ENCODE peak calls at places on chromosomes 7 and 10, in ten cellular contexts. K is A549; M is T follicular helper cell; O is mesendoderm; H is ovary; X is activated T-cell treated with anti-CD3 and anti-CD28 coated beads, Interleukin-2, amount 50 U/mL, for 72 hours; A is heart left ventricle; N is activated gamma-delta T cell treated with anti-CD3 and anti-CD28 coated beads, Interleukin-2, amount 50 U/mL, for 16 hours; B is aorta; J is GM20000. I is an unnamed sample.

GRCh38 chr7:98165827-98166667 is 45.2 kb upstream of the BHLHA15 start:
- DNase-seq in J (peak), K (peak), O (peak), X (peak), A (peak), N (no peak), H (peak), B (peak), M (peak), I (peak)

GRCh38 chr7:140909476-140910161 is 15.1 kb downstream of the BRAF start:
- DNase-seq in M (no peak), K (no peak), B (no peak), N (no peak), J (no peak), A (no peak), O (no peak), X (no peak), H (no peak), I (no peak)

GRCh38 chr7:70545214-70545613 is 586.7 kb upstream of the GALNT17 start:
- DNase-seq in N (no peak), H (no peak), K (no peak), X (no peak), J (no peak), O (no peak), B (no peak), M (no peak), A (no peak), I (no peak)

GRCh38 chr10:24718031-24718855 is 5.4 kb downstream of the ARHGAP21 start:
- DNase-seq in O (no peak), K (peak), J (no peak), M (no peak), A (no peak), N (no peak), X (no peak), B (no peak), H (no peak), I (no peak)

GRCh38 chr10:16341637-16342036 is 95.2 kb upstream of the PTER start:
- DNase-seq in J (no peak), H (no peak), B (no peak), X (no peak), M (no peak), N (no peak), A (no peak), O (no peak), K (no peak), I (no peak)

GRCh38 chr7:23022831-23023230 is 8.9 kb upstream of the HYCC1 start:
- DNase-seq in J (no peak), K (no peak), X (no peak), M (no peak), O (no peak), A (no peak), B (no peak), H (no peak), N (no peak), I (no peak)

GRCh38 chr10:34319197-34319846 is 495.8 kb downstream of the PARD3 start:
- DNase-seq in A (no peak), X (no peak), M (no peak), K (peak), B (no peak), H (peak), J (no peak), N (no peak), O (peak), I (no peak)

GRCh38 chr10:100735345-100736143 is 9.8 kb upstream of the PAX2 start:
- DNase-seq in K (no peak), A (no peak), N (no peak), X (no peak), H (no peak), O (no peak), B (no peak), J (peak), M (no peak), I (no peak)

GRCh38 chr10:17120711-17121110 is 8.9 kb downstream of the CUBN start:
- DNase-seq in M (no peak), B (no peak), J (no peak), A (no peak), O (peak), X (no peak), K (no peak), N (no peak), H (no peak), I (no peak)

GRCh38 chr10:70584366-70584765 is 18.2 kb downstream of the PRF1 start:
- DNase-seq in X (no peak), A (no peak), K (no peak), O (no peak), J (no peak), N (no peak), H (no peak), M (no peak), B (no peak), I (no peak)

GRCh38 chr10:97771913-97772823 is at the start of gene SFRP5:
- DNase-seq in X (no peak), A (peak), J (no peak), M (no peak), N (no peak), K (no peak), B (no peak), O (no peak), H (no peak), I (no peak)

GRCh38 chr7:98955992-98956391 is 77.7 kb downstream of the TRRAP start:
- DNase-seq in A (no peak), B (no peak), K (no peak), M (no peak), X (no peak), N (no peak), O (no peak), H (no peak), J (no peak), I (no peak)

GRCh38 chr10:34721201-34721840 is 93.8 kb downstream of the PARD3 start:
- DNase-seq in H (no peak), N (no peak), J (no peak), K (no peak), O (no peak), X (no peak), B (no peak), M (no peak), A (no peak), I (no peak)

GRCh38 chr10:128310966-128311658 is 184.9 kb upstream of the MKI67 start:
- DNase-seq in J (no peak), B (no peak), K (no peak), M (no peak), X (no peak), N (no peak), H (no peak), O (peak), A (no peak), I (peak)

GRCh38 chr10:86957471-86958108 is at the start of gene MMRN2:
- DNase-seq in X (no peak), M (no peak), H (no peak), B (peak), A (peak), O (no peak), J (no peak), N (no peak), K (no peak), I (no peak)

GRCh38 chr10:52652431-52653220 is 120.0 kb downstream of the MBL2 start:
- DNase-seq in K (no peak), O (peak), J (no peak), N (no peak), X (no peak), H (no peak), M (no peak), B (no peak), A (no peak), I (no peak)

GRCh38 chr10:88583584-88583957 is 453 bp upstream of the RNLS start:
- DNase-seq in K (no peak), H (no peak), X (no peak), A (no peak), M (no peak), N (no peak), J (no peak), O (no peak), B (no peak), I (no peak)

GRCh38 chr10:75466886-75467285 is 35.5 kb downstream of the LRMDA start:
- DNase-seq in J (no peak), K (no peak), N (no peak), B (no peak), O (no peak), H (no peak), A (no peak), M (no peak), X (no peak), I (no peak)

GRCh38 chr10:121994429-121994881 is 5.5 kb downstream of the TACC2 start:
- DNase-seq in M (no peak), J (no peak), K (no peak), X (no peak), O (peak), N (no peak), H (no peak), B (peak), A (peak), I (peak)

GRCh38 chr7:5477723-5478531 is 54.3 kb upstream of the TNRC18 start:
- DNase-seq in H (no peak), X (no peak), J (peak), O (peak), A (no peak), B (peak), K (no peak), N (no peak), M (no peak), I (peak)

GRCh38 chr10:94423627-94424026 is 21.3 kb downstream of the TBC1D12 start:
- DNase-seq in H (no peak), O (no peak), X (no peak), A (no peak), K (no peak), B (no peak), M (no peak), N (no peak), J (no peak), I (no peak)

GRCh38 chr7:137850586-137850985 is 3.8 kb upstream of the DGKI start:
- DNase-seq in H (no peak), O (no peak), M (no peak), B (no peak), X (no peak), J (no peak), N (no peak), K (no peak), A (no peak), I (no peak)

GRCh38 chr7:85014936-85015335 is 171.9 kb downstream of the SEMA3D start:
- DNase-seq in H (no peak), J (no peak), K (peak), A (no peak), O (no peak), X (no peak), M (no peak), N (no peak), B (no peak), I (no peak)

GRCh38 chr10:117175215-117175900 is 21.9 kb upstream of the KCNK18 start:
- DNase-seq in N (no peak), A (no peak), J (peak), O (no peak), B (peak), M (no peak), K (peak), X (peak), H (no peak), I (peak)

GRCh38 chr10:8336629-8337331 is 282.3 kb downstream of the GATA3 start:
- DNase-seq in K (no peak), A (no peak), J (no peak), N (no peak), O (no peak), H (no peak), X (no peak), M (no peak), B (no peak), I (peak)

GRCh38 chr7:37552021-37552420 is 103.4 kb upstream of the ELMO1 start:
- DNase-seq in B (no peak), N (no peak), A (no peak), X (no peak), J (no peak), O (peak), M (no peak), K (no peak), H (no peak), I (no peak)

GRCh38 chr7:131557521-131558385 is 1.3 kb upstream of the PODXL start:
- DNase-seq in B (no peak), J (no peak), N (no peak), O (peak), X (no peak), K (no peak), A (peak), H (peak), M (no peak), I (peak)

GRCh38 chr10:49138361-49138891 is 4.6 kb upstream of the FAM170B start:
- DNase-seq in O (no peak), M (no peak), N (no peak), B (peak), K (no peak), J (no peak), A (no peak), H (no peak), X (no peak), I (no peak)

GRCh38 chr7:351681-352480 is 61.9 kb downstream of the FOXL3 start:
- DNase-seq in M (peak), K (no peak), B (no peak), O (no peak), J (no peak), H (no peak), N (no peak), A (no peak), X (peak), I (no peak)

GRCh38 chr10:110208614-110209398 is 1.4 kb downstream of the MXI1 start:
- DNase-seq in N (no peak), K (peak), O (no peak), A (no peak), M (no peak), H (peak), B (peak), J (peak), X (peak), I (peak)

GRCh38 chr10:74650613-74651012 is 175.8 kb upstream of the KAT6B start:
- DNase-seq in J (peak), H (no peak), A (no peak), X (no peak), M (no peak), B (no peak), N (no peak), O (no peak), K (no peak), I (no peak)

GRCh38 chr10:7417103-7417623 is 6.3 kb upstream of the SFMBT2 start:
- DNase-seq in B (no peak), K (peak), H (no peak), A (no peak), X (no peak), M (no peak), J (no peak), O (peak), N (no peak), I (no peak)

GRCh38 chr10:15253951-15254807 is 85.7 kb upstream of the NMT2 start:
- DNase-seq in O (no peak), M (no peak), X (no peak), A (no peak), B (no peak), N (no peak), J (peak), K (no peak), H (no peak), I (no peak)

GRCh38 chr7:75039166-75039565 is 34.4 kb downstream of the RCC1L start:
- DNase-seq in A (no peak), O (no peak), X (no peak), M (no peak), K (no peak), N (no peak), H (no peak), J (no peak), B (no peak), I (no peak)

GRCh38 chr10:127216786-127217185 is 20.4 kb upstream of the INSYN2A start:
- DNase-seq in A (no peak), H (no peak), K (no peak), B (no peak), O (no peak), X (no peak), N (no peak), M (no peak), J (no peak), I (no peak)

GRCh38 chr10:113329121-113329596 is 223.7 kb upstream of the HABP2 start:
- DNase-seq in K (peak), X (no peak), N (no peak), B (no peak), J (no peak), O (no peak), M (no peak), A (no peak), H (no peak), I (no peak)

I was measured in thyroid gland.